ENCODE peak calls at places on chromosomes 12 and 14, in six cellular contexts. J is H1, W is HCT116, D is GM12878, Y is K562, F is HepG2. S is an unnamed sample.
A peak's percentile ranks its signal among the peaks of the same experiment; 100 is the strongest.

GRCh38 chr12:110314308-110314707 is 33.3 kb downstream of the ATP2A2 start:
- DNase-seq in J (no peak), F (peak; percentile 47), W (no peak), Y (no peak), D (peak; percentile 40), S (no peak)

GRCh38 chr14:36521598-36522345 is 1.7 kb upstream of the NKX2-1 start:
- DNase-seq in F (no peak), D (no peak), W (no peak), J (no peak), Y (no peak), S (no peak)

GRCh38 chr12:79358716-79359341 is 331.9 kb downstream of the PAWR start:
- DNase-seq in F (no peak), J (no peak), W (no peak), Y (no peak), D (no peak), S (no peak)

GRCh38 chr14:23930742-23931141 is 22.8 kb upstream of the DHRS4 start:
- DNase-seq in F (no peak), J (no peak), W (no peak), D (no peak), Y (no peak), S (no peak)

GRCh38 chr12:10331642-10332239 is 24.1 kb downstream of the KLRD1 start:
- DNase-seq in D (no peak), Y (peak; percentile 56), F (peak; percentile 49), J (no peak), W (peak; percentile 56), S (peak; percentile 76)

GRCh38 chr14:24665440-24665991 is 31.5 kb upstream of the GZMB start:
- DNase-seq in W (no peak), D (peak; percentile 77), J (no peak), Y (no peak), F (no peak), S (no peak)

GRCh38 chr12:125203145-125203765 is 138.0 kb downstream of the AACS start:
- DNase-seq in F (peak; percentile 9), Y (peak; percentile 44), D (no peak), J (no peak), W (no peak), S (no peak)

GRCh38 chr12:41709463-41710285 is 435.0 kb downstream of the GXYLT1 start:
- DNase-seq in F (no peak), J (no peak), W (no peak), D (no peak), Y (no peak), S (no peak)

GRCh38 chr14:90658541-90658967 is 157.7 kb downstream of the TTC7B start:
- DNase-seq in J (no peak), Y (peak; percentile 69), D (no peak), W (no peak), F (no peak), S (no peak)

GRCh38 chr14:64955297-64955696 is 12.8 kb upstream of the GPX2 start:
- DNase-seq in J (no peak), F (no peak), D (no peak), Y (no peak), W (no peak), S (no peak)

GRCh38 chr12:79595273-79595672 is 95.5 kb downstream of the PAWR start:
- DNase-seq in W (no peak), J (no peak), Y (no peak), D (no peak), F (no peak), S (no peak)

GRCh38 chr14:87615822-87616679 is 376.9 kb downstream of the GALC start:
- DNase-seq in W (peak; percentile 0), F (peak; percentile 44), Y (peak; percentile 44), D (no peak), J (peak; percentile 36), S (peak; percentile 52)

GRCh38 chr14:74945261-74945851 is 10.0 kb downstream of the PGF start:
- DNase-seq in W (peak; percentile 27), Y (peak; percentile 83), J (peak; percentile 57), F (no peak), D (no peak), S (peak; percentile 20)

GRCh38 chr12:8154526-8154925 is 2.3 kb upstream of the ZNF705A start:
- DNase-seq in F (no peak), D (no peak), W (no peak), Y (no peak), J (no peak), S (no peak)

GRCh38 chr12:120126635-120127005 is 10.1 kb upstream of the RAB35 start:
- DNase-seq in Y (no peak), F (no peak), W (no peak), D (no peak), J (no peak), S (peak; percentile 33)

GRCh38 chr12:110741795-110742717 is 635 bp downstream of the PPP1CC start:
- DNase-seq in F (no peak), J (no peak), W (no peak), Y (peak; percentile 69), D (no peak), S (no peak)

GRCh38 chr12:71162832-71163711 is 5.3 kb upstream of the TSPAN8 start:
- DNase-seq in D (no peak), J (no peak), W (no peak), F (peak; percentile 99), Y (no peak), S (no peak)

GRCh38 chr14:34951286-34951685 is 31.5 kb upstream of the SRP54 start:
- DNase-seq in F (no peak), W (no peak), J (no peak), Y (no peak), D (no peak), S (no peak)

GRCh38 chr14:94109915-94110250 is 653 bp upstream of the IFI27 start:
- DNase-seq in F (no peak), D (no peak), W (no peak), Y (no peak), J (no peak), S (no peak)

GRCh38 chr14:92105845-92106094 is 612 bp downstream of the ATXN3 start:
- DNase-seq in W (no peak), F (peak; percentile 5), D (no peak), J (no peak), Y (peak; percentile 33), S (no peak)

GRCh38 chr14:59425322-59425945 is 39.7 kb downstream of the GPR135 start:
- DNase-seq in D (no peak), F (no peak), Y (no peak), J (no peak), W (no peak), S (no peak)

GRCh38 chr12:78928200-78929074 is 63.9 kb downstream of the SYT1 start:
- DNase-seq in F (peak; percentile 1), W (peak; percentile 87), D (no peak), Y (no peak), J (no peak), S (no peak)

GRCh38 chr12:130632582-130633174 is 83.4 kb downstream of the RIMBP2 start:
- DNase-seq in Y (no peak), D (no peak), W (no peak), J (no peak), F (no peak), S (no peak)

GRCh38 chr14:52878469-52878868 is 72.4 kb downstream of the FERMT2 start:
- DNase-seq in W (no peak), J (no peak), F (no peak), D (no peak), Y (no peak), S (no peak)

GRCh38 chr12:124422570-124423523 is 128.0 kb downstream of the RFLNA start:
- DNase-seq in F (peak; percentile 58), D (no peak), J (no peak), Y (peak; percentile 90), W (peak; percentile 84), S (no peak)

GRCh38 chr12:1013618-1014489 is 22.8 kb downstream of the ERC1 start:
- DNase-seq in J (no peak), W (peak; percentile 66), Y (no peak), D (no peak), F (no peak), S (no peak)

GRCh38 chr12:69064734-69065413 is 131.9 kb upstream of the CPM start:
- DNase-seq in Y (no peak), W (no peak), J (no peak), F (no peak), D (no peak), S (no peak)

GRCh38 chr14:55332654-55333570 is 61.7 kb downstream of the FBXO34 start:
- DNase-seq in W (no peak), Y (peak; percentile 47), J (no peak), D (no peak), F (no peak), S (no peak)

GRCh38 chr14:100406505-100407131 is 83.5 kb downstream of the SLC25A47 start:
- DNase-seq in W (no peak), J (no peak), Y (peak; percentile 82), D (no peak), F (peak; percentile 66), S (no peak)

GRCh38 chr14:54435500-54435981 is 5.6 kb downstream of the CNIH1 start:
- DNase-seq in Y (peak; percentile 41), F (no peak), J (no peak), D (no peak), W (no peak), S (no peak)

GRCh38 chr12:46556105-46556559 is 183.6 kb upstream of the SLC38A2 start:
- DNase-seq in Y (no peak), W (peak; percentile 84), J (no peak), F (peak; percentile 87), D (no peak), S (no peak)
- H3K9ac ChIP-seq in Y (no peak overlapping the region), W (peak overlapping the region; percentile 58), J (no peak overlapping the region), F (no peak overlapping the region), D (no peak overlapping the region), S (no peak overlapping the region)

GRCh38 chr12:6532927-6533652 is 1.2 kb upstream of the GAPDH start:
- DNase-seq in F (peak; percentile 84), D (no peak), J (no peak), Y (peak; percentile 70), W (no peak), S (peak; percentile 93)
- TF ChIP-seq ZNF274 in F (no peak), D (no peak), J (no peak), Y (no peak), W (no peak), S (no peak)

DNA sequence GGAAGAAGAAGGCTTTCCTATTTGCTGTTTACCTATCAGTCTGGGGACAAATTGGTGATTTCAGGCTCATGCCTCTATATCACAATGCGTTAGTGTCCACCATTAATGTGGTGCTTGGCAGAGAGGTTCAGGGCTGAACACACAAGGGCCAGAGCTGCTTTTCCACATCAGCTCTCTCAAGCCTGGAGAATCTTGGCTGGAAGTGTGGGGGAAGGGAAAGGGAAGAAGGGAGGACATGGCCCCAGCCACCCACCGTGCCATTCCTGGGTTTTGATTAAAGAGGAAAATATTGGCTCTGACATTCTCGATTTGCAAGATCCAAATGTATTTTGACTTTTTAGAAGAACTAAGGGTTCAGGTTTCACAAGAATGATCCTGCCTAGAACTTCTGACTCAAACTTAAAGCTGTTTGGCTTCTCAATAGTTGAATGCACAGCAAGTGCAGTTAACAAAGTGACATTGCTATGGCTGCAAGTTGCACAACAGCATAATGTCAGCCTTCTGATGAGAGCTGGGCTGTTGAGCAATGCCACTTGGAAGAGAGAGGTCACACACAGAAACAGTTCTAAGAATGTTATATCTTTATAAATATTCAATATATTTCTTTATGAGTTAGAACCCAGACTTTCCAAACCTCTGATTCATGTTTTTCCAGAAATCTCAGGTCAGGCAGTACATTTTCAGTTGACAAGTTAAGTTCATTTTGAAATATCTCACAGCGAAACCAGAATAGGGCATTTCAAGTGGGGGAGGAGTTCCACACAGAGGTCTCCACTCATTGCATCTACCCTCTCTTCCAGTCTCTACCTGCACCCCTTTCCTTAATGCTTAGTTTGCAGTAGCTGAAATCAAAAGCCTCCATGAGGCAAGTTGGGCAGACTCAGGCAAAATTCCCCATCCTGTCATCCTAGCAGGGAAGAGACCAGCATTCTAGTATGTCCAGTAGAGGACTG is 25.3 kb downstream of the IGF1 start:
- DNase-seq in F (peak; percentile 10), W (no peak), Y (no peak), D (no peak), J (no peak), S (no peak)
- H3K9ac ChIP-seq in F (no peak overlapping the region), W (no peak overlapping the region), Y (no peak overlapping the region), D (no peak overlapping the region), J (no peak overlapping the region), S (no peak overlapping the region)

GRCh38 chr14:22281322-22281977 is 307.6 kb downstream of the DAD1 start:
- DNase-seq in J (no peak), Y (no peak), D (no peak), W (no peak), F (no peak), S (no peak)
- TF ChIP-seq ZNF274 in J (no peak), Y (no peak), D (no peak), W (no peak), F (no peak), S (no peak)